ENCODE peak calls at places on chromosome 12, in nine cellular contexts. One of them, this sample, is unnamed.

GRCh38 chr12:54294152-54294913 is 6.5 kb downstream of the NFE2 start:
- DNase-seq in T-cell: no peak
- DNase-seq in T1000: no peak
- DNase-seq in MCF 10A: peak
- DNase-seq in NCI-H1417: peak
- DNase-seq in tibial artery: no peak
- DNase-seq in T47D: peak
- DNase-seq in activated naive CD4-positive, alpha-beta T cell: no peak
- DNase-seq in amygdala: no peak
- DNase-seq in this sample: no peak

GRCh38 chr12:106582661-106583577 is at the start of gene RFX4:
- DNase-seq in MCF 10A: no peak
- DNase-seq in tibial artery: no peak
- DNase-seq in T-cell: no peak
- DNase-seq in T47D: no peak
- DNase-seq in amygdala: no peak
- DNase-seq in T1000: no peak
- DNase-seq in activated naive CD4-positive, alpha-beta T cell: no peak
- DNase-seq in NCI-H1417: peak
- DNase-seq in this sample: peak

GRCh38 chr12:94171595-94171930 is 23.2 kb downstream of the PLXNC1 start:
- DNase-seq in tibial artery: no peak
- DNase-seq in activated naive CD4-positive, alpha-beta T cell: no peak
- DNase-seq in MCF 10A: peak
- DNase-seq in NCI-H1417: no peak
- DNase-seq in T47D: no peak
- DNase-seq in T1000: no peak
- DNase-seq in T-cell: no peak
- DNase-seq in amygdala: no peak
- DNase-seq in this sample: no peak

GRCh38 chr12:121934318-121934682 is 15.9 kb downstream of the CFAP251 start:
- DNase-seq in MCF 10A: no peak
- DNase-seq in NCI-H1417: no peak
- DNase-seq in T1000: no peak
- DNase-seq in tibial artery: no peak
- DNase-seq in activated naive CD4-positive, alpha-beta T cell: no peak
- DNase-seq in T-cell: no peak
- DNase-seq in amygdala: no peak
- DNase-seq in T47D: no peak
- DNase-seq in this sample: no peak

GRCh38 chr12:32515137-32515860 is 115.9 kb downstream of the FGD4 start:
- DNase-seq in T1000: no peak
- DNase-seq in amygdala: no peak
- DNase-seq in T-cell: no peak
- DNase-seq in MCF 10A: no peak
- DNase-seq in NCI-H1417: peak
- DNase-seq in tibial artery: no peak
- DNase-seq in activated naive CD4-positive, alpha-beta T cell: no peak
- DNase-seq in T47D: no peak
- DNase-seq in this sample: no peak

GRCh38 chr12:59044791-59045190 is 124.5 kb upstream of the LRIG3 start:
- DNase-seq in tibial artery: no peak
- DNase-seq in T1000: no peak
- DNase-seq in T47D: peak
- DNase-seq in amygdala: no peak
- DNase-seq in T-cell: no peak
- DNase-seq in activated naive CD4-positive, alpha-beta T cell: no peak
- DNase-seq in NCI-H1417: no peak
- DNase-seq in MCF 10A: no peak
- DNase-seq in this sample: no peak

GRCh38 chr12:75727577-75727976 is 216.2 kb upstream of the KRR1 start:
- DNase-seq in T-cell: no peak
- DNase-seq in T47D: no peak
- DNase-seq in NCI-H1417: no peak
- DNase-seq in tibial artery: no peak
- DNase-seq in MCF 10A: no peak
- DNase-seq in activated naive CD4-positive, alpha-beta T cell: no peak
- DNase-seq in amygdala: no peak
- DNase-seq in T1000: no peak
- DNase-seq in this sample: no peak

GRCh38 chr12:49730568-49731101 is 10.7 kb upstream of the TMBIM6 start:
- DNase-seq in amygdala: no peak
- DNase-seq in T1000: no peak
- DNase-seq in tibial artery: no peak
- DNase-seq in NCI-H1417: no peak
- DNase-seq in T-cell: no peak
- DNase-seq in MCF 10A: peak
- DNase-seq in T47D: no peak
- DNase-seq in activated naive CD4-positive, alpha-beta T cell: no peak
- DNase-seq in this sample: no peak

GRCh38 chr12:49954863-49955830 is 4.6 kb downstream of the AQP2 start:
- DNase-seq in T47D: no peak
- DNase-seq in MCF 10A: no peak
- DNase-seq in amygdala: no peak
- DNase-seq in tibial artery: no peak
- DNase-seq in T-cell: no peak
- DNase-seq in NCI-H1417: no peak
- DNase-seq in activated naive CD4-positive, alpha-beta T cell: no peak
- DNase-seq in T1000: no peak
- DNase-seq in this sample: no peak

GRCh38 chr12:5432011-5432400 is at the start of gene NTF3:
- DNase-seq in T-cell: no peak
- DNase-seq in T47D: peak
- DNase-seq in tibial artery: peak
- DNase-seq in activated naive CD4-positive, alpha-beta T cell: no peak
- DNase-seq in NCI-H1417: peak
- DNase-seq in amygdala: no peak
- DNase-seq in MCF 10A: no peak
- DNase-seq in T1000: no peak
- DNase-seq in this sample: no peak

GRCh38 chr12:124664395-124665111 is 97.1 kb upstream of the NCOR2 start:
- DNase-seq in T1000: no peak
- DNase-seq in activated naive CD4-positive, alpha-beta T cell: no peak
- DNase-seq in amygdala: no peak
- DNase-seq in NCI-H1417: no peak
- DNase-seq in MCF 10A: no peak
- DNase-seq in tibial artery: no peak
- DNase-seq in T-cell: no peak
- DNase-seq in T47D: no peak
- DNase-seq in this sample: no peak

GRCh38 chr12:83102499-83102898 is 415.8 kb downstream of the TMTC2 start:
- DNase-seq in tibial artery: no peak
- DNase-seq in NCI-H1417: no peak
- DNase-seq in amygdala: no peak
- DNase-seq in activated naive CD4-positive, alpha-beta T cell: no peak
- DNase-seq in T1000: no peak
- DNase-seq in T-cell: no peak
- DNase-seq in T47D: no peak
- DNase-seq in MCF 10A: no peak
- DNase-seq in this sample: no peak

GRCh38 chr12:121719926-121720414 is 7.4 kb downstream of the TMEM120B start:
- DNase-seq in T1000: no peak
- DNase-seq in T-cell: no peak
- DNase-seq in T47D: no peak
- DNase-seq in MCF 10A: peak
- DNase-seq in amygdala: no peak
- DNase-seq in activated naive CD4-positive, alpha-beta T cell: no peak
- DNase-seq in NCI-H1417: no peak
- DNase-seq in tibial artery: no peak
- DNase-seq in this sample: peak

GRCh38 chr12:106133136-106134087 is 5.3 kb downstream of the NUAK1 start:
- DNase-seq in amygdala: no peak
- DNase-seq in activated naive CD4-positive, alpha-beta T cell: no peak
- DNase-seq in NCI-H1417: no peak
- DNase-seq in T47D: no peak
- DNase-seq in tibial artery: no peak
- DNase-seq in T-cell: no peak
- DNase-seq in T1000: no peak
- DNase-seq in MCF 10A: no peak
- DNase-seq in this sample: no peak